ENCODE peak calls at places on chromosomes 13 and 19, in seven cellular contexts. One of them, this sample, is unnamed.

GRCh38 chr13:57437587-57437986 is 194.0 kb upstream of the PCDH17 start:
- DNase-seq in A549: no peak
- DNase-seq in body of pancreas: no peak
- DNase-seq in CD8-positive, alpha-beta T cell: no peak
- DNase-seq in adipocyte: no peak
- DNase-seq in dorsolateral prefrontal cortex: no peak
- DNase-seq in tibial nerve: no peak
- DNase-seq in this sample: no peak

GRCh38 chr13:101552797-101553196 is 100.3 kb downstream of the ITGBL1 start:
- DNase-seq in A549: no peak
- DNase-seq in body of pancreas: no peak
- DNase-seq in CD8-positive, alpha-beta T cell: no peak
- DNase-seq in adipocyte: peak
- DNase-seq in dorsolateral prefrontal cortex: no peak
- DNase-seq in tibial nerve: no peak
- DNase-seq in this sample: no peak

GRCh38 chr13:113848020-113848419 is 15.9 kb downstream of the GAS6 start:
- DNase-seq in A549: no peak
- DNase-seq in body of pancreas: no peak
- DNase-seq in CD8-positive, alpha-beta T cell: no peak
- DNase-seq in adipocyte: no peak
- DNase-seq in dorsolateral prefrontal cortex: no peak
- DNase-seq in tibial nerve: no peak
- DNase-seq in this sample: no peak

GRCh38 chr13:51000576-51001260 is 91.1 kb downstream of the RNASEH2B start:
- DNase-seq in A549: no peak
- DNase-seq in body of pancreas: peak
- DNase-seq in CD8-positive, alpha-beta T cell: no peak
- DNase-seq in adipocyte: peak
- DNase-seq in dorsolateral prefrontal cortex: no peak
- DNase-seq in tibial nerve: peak
- DNase-seq in this sample: no peak

GRCh38 chr19:45768644-45769053 is 403 bp downstream of the SIX5 start:
- DNase-seq in A549: peak
- DNase-seq in body of pancreas: peak
- DNase-seq in CD8-positive, alpha-beta T cell: peak
- DNase-seq in adipocyte: peak
- DNase-seq in dorsolateral prefrontal cortex: no peak
- DNase-seq in tibial nerve: no peak
- DNase-seq in this sample: no peak

GRCh38 chr19:30672926-30673325 is 300.7 kb downstream of the ZNF536 start:
- DNase-seq in A549: no peak
- DNase-seq in body of pancreas: no peak
- DNase-seq in CD8-positive, alpha-beta T cell: no peak
- DNase-seq in adipocyte: no peak
- DNase-seq in dorsolateral prefrontal cortex: no peak
- DNase-seq in tibial nerve: no peak
- DNase-seq in this sample: no peak

GRCh38 chr19:20269461-20269860 is 102.4 kb downstream of the ZNF486 start:
- DNase-seq in A549: no peak
- DNase-seq in body of pancreas: no peak
- DNase-seq in CD8-positive, alpha-beta T cell: no peak
- DNase-seq in adipocyte: no peak
- DNase-seq in dorsolateral prefrontal cortex: no peak
- DNase-seq in tibial nerve: no peak
- DNase-seq in this sample: no peak

GRCh38 chr19:10093295-10094186 is 7.4 kb downstream of the SHFL start:
- DNase-seq in A549: no peak
- DNase-seq in body of pancreas: no peak
- DNase-seq in CD8-positive, alpha-beta T cell: no peak
- DNase-seq in adipocyte: no peak
- DNase-seq in dorsolateral prefrontal cortex: no peak
- DNase-seq in tibial nerve: no peak
- DNase-seq in this sample: no peak

GRCh38 chr13:41470187-41470586 is 12.8 kb downstream of the RGCC start:
- DNase-seq in A549: no peak
- DNase-seq in body of pancreas: no peak
- DNase-seq in CD8-positive, alpha-beta T cell: no peak
- DNase-seq in adipocyte: no peak
- DNase-seq in dorsolateral prefrontal cortex: no peak
- DNase-seq in tibial nerve: no peak
- DNase-seq in this sample: no peak

GRCh38 chr13:81677857-81678256 is 1336.9 kb upstream of the SPRY2 start:
- DNase-seq in A549: no peak
- DNase-seq in body of pancreas: no peak
- DNase-seq in CD8-positive, alpha-beta T cell: no peak
- DNase-seq in adipocyte: no peak
- DNase-seq in dorsolateral prefrontal cortex: no peak
- DNase-seq in tibial nerve: no peak
- DNase-seq in this sample: no peak

GRCh38 chr13:50990540-50991506 is 81.2 kb downstream of the RNASEH2B start:
- DNase-seq in A549: no peak
- DNase-seq in body of pancreas: peak
- DNase-seq in CD8-positive, alpha-beta T cell: no peak
- DNase-seq in adipocyte: peak
- DNase-seq in dorsolateral prefrontal cortex: peak
- DNase-seq in tibial nerve: peak
- DNase-seq in this sample: no peak

GRCh38 chr13:34465423-34465922 is 476.6 kb upstream of the NBEA start:
- DNase-seq in A549: no peak
- DNase-seq in body of pancreas: no peak
- DNase-seq in CD8-positive, alpha-beta T cell: no peak
- DNase-seq in adipocyte: no peak
- DNase-seq in dorsolateral prefrontal cortex: no peak
- DNase-seq in tibial nerve: no peak
- DNase-seq in this sample: no peak

GRCh38 chr19:16070366-16070990 is 5.8 kb upstream of the TPM4 start:
- DNase-seq in A549: peak
- DNase-seq in body of pancreas: peak
- DNase-seq in CD8-positive, alpha-beta T cell: peak
- DNase-seq in adipocyte: no peak
- DNase-seq in dorsolateral prefrontal cortex: peak
- DNase-seq in tibial nerve: no peak
- DNase-seq in this sample: no peak

GRCh38 chr13:44141213-44141724 is 232.4 kb upstream of the SERP2 start:
- DNase-seq in A549: no peak
- DNase-seq in body of pancreas: peak
- DNase-seq in CD8-positive, alpha-beta T cell: no peak
- DNase-seq in adipocyte: peak
- DNase-seq in dorsolateral prefrontal cortex: no peak
- DNase-seq in tibial nerve: no peak
- DNase-seq in this sample: no peak

GRCh38 chr13:35164324-35164932 is 222.4 kb downstream of the NBEA start:
- DNase-seq in A549: peak
- DNase-seq in body of pancreas: no peak
- DNase-seq in CD8-positive, alpha-beta T cell: no peak
- DNase-seq in adipocyte: peak
- DNase-seq in dorsolateral prefrontal cortex: no peak
- DNase-seq in tibial nerve: no peak
- DNase-seq in this sample: no peak

GRCh38 chr19:35247526-35248309 is 1.1 kb upstream of the LSR start:
- DNase-seq in A549: peak
- DNase-seq in body of pancreas: peak
- DNase-seq in CD8-positive, alpha-beta T cell: peak
- DNase-seq in adipocyte: no peak
- DNase-seq in dorsolateral prefrontal cortex: no peak
- DNase-seq in tibial nerve: no peak
- DNase-seq in this sample: no peak
- H3K4me3 ChIP-seq in A549: peak
- H3K4me3 ChIP-seq in body of pancreas: peak
- H3K4me3 ChIP-seq in CD8-positive, alpha-beta T cell: peak
- H3K4me3 ChIP-seq in adipocyte: no peak
- H3K4me3 ChIP-seq in dorsolateral prefrontal cortex: peak
- H3K4me3 ChIP-seq in tibial nerve: peak
- H3K4me3 ChIP-seq in this sample: no peak

GRCh38 chr19:4578552-4579248 is 19.2 kb upstream of the SEMA6B start:
- DNase-seq in A549: no peak
- DNase-seq in body of pancreas: no peak
- DNase-seq in CD8-positive, alpha-beta T cell: no peak
- DNase-seq in adipocyte: no peak
- DNase-seq in dorsolateral prefrontal cortex: no peak
- DNase-seq in tibial nerve: no peak
- DNase-seq in this sample: no peak

GRCh38 chr19:4580961-4581380 is 21.5 kb upstream of the SEMA6B start:
- DNase-seq in A549: no peak
- DNase-seq in body of pancreas: no peak
- DNase-seq in CD8-positive, alpha-beta T cell: no peak
- DNase-seq in adipocyte: no peak
- DNase-seq in dorsolateral prefrontal cortex: no peak
- DNase-seq in tibial nerve: no peak
- DNase-seq in this sample: no peak

GRCh38 chr19:4579389-4579788 is 19.9 kb upstream of the SEMA6B start:
- DNase-seq in A549: no peak
- DNase-seq in body of pancreas: no peak
- DNase-seq in CD8-positive, alpha-beta T cell: no peak
- DNase-seq in adipocyte: no peak
- DNase-seq in dorsolateral prefrontal cortex: no peak
- DNase-seq in tibial nerve: no peak
- DNase-seq in this sample: no peak

GRCh38 chr19:4581381-4582111 is 22.1 kb upstream of the SEMA6B start:
- DNase-seq in A549: no peak
- DNase-seq in body of pancreas: no peak
- DNase-seq in CD8-positive, alpha-beta T cell: no peak
- DNase-seq in adipocyte: peak
- DNase-seq in dorsolateral prefrontal cortex: peak
- DNase-seq in tibial nerve: no peak
- DNase-seq in this sample: no peak

DNA sequence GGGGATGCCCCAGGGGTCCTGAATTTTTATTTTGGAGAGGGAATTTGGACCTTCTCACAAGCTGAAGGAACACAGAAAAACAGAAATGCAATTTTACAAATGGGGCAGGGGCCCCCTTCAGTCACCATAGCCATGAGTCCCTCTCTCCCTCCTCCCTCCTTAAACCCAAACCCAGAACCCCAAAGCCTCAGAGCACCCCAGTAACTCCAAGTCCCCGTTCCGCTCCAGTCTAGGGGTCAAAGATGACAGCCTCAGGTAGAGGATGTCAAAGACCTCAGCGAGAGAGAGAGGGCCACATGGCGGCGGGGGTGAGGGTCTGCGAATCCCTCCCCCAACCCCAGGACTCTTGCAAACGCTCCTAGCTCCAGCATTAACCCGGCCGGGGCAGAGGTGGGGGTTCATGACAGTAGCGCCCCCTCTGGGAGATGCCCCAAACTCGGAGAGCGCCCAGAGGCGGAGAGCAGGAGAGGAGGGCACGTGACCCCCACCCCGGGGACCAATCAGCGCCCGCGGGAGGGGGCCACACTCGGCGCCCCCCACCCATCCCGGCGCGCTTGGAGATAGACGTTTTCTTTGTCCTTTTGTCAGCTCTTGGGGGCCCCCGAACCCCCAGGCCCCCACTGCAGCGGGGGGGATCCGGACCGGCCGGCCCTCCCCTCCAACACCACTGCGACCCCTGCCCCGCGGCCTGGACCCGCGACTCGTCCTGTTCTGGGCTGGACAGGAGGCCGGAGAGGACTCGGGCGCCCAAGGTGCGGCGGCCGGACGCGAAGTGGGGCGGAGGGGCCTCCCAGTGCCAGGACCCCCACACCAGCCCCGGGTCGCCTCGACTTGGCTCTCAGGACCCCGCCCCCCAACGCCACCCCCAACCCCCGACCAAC is 20.8 kb upstream of the SEMA6B start:
- DNase-seq in A549: no peak
- DNase-seq in body of pancreas: no peak
- DNase-seq in CD8-positive, alpha-beta T cell: no peak
- DNase-seq in adipocyte: no peak
- DNase-seq in dorsolateral prefrontal cortex: no peak
- DNase-seq in tibial nerve: no peak
- DNase-seq in this sample: no peak
- H3K4me3 ChIP-seq in A549: peak
- H3K4me3 ChIP-seq in body of pancreas: no peak
- H3K4me3 ChIP-seq in CD8-positive, alpha-beta T cell: no peak
- H3K4me3 ChIP-seq in adipocyte: no peak
- H3K4me3 ChIP-seq in dorsolateral prefrontal cortex: peak
- H3K4me3 ChIP-seq in tibial nerve: peak
- H3K4me3 ChIP-seq in this sample: peak

GRCh38 chr19:1361601-1362384 is 21.9 kb upstream of the NDUFS7 start:
- DNase-seq in A549: no peak
- DNase-seq in body of pancreas: no peak
- DNase-seq in CD8-positive, alpha-beta T cell: no peak
- DNase-seq in adipocyte: peak
- DNase-seq in dorsolateral prefrontal cortex: no peak
- DNase-seq in tibial nerve: no peak
- DNase-seq in this sample: no peak

GRCh38 chr19:1357695-1358094 is 26.0 kb upstream of the NDUFS7 start:
- DNase-seq in A549: no peak
- DNase-seq in body of pancreas: no peak
- DNase-seq in CD8-positive, alpha-beta T cell: no peak
- DNase-seq in adipocyte: no peak
- DNase-seq in dorsolateral prefrontal cortex: no peak
- DNase-seq in tibial nerve: no peak
- DNase-seq in this sample: no peak

GRCh38 chr19:1362385-1363257 is 21.1 kb upstream of the NDUFS7 start:
- DNase-seq in A549: no peak
- DNase-seq in body of pancreas: no peak
- DNase-seq in CD8-positive, alpha-beta T cell: no peak
- DNase-seq in adipocyte: no peak
- DNase-seq in dorsolateral prefrontal cortex: no peak
- DNase-seq in tibial nerve: no peak
- DNase-seq in this sample: no peak

GRCh38 chr19:1360818-1361461 is 22.8 kb upstream of the NDUFS7 start:
- DNase-seq in A549: no peak
- DNase-seq in body of pancreas: peak
- DNase-seq in CD8-positive, alpha-beta T cell: no peak
- DNase-seq in adipocyte: peak
- DNase-seq in dorsolateral prefrontal cortex: peak
- DNase-seq in tibial nerve: peak
- DNase-seq in this sample: peak

DNA sequence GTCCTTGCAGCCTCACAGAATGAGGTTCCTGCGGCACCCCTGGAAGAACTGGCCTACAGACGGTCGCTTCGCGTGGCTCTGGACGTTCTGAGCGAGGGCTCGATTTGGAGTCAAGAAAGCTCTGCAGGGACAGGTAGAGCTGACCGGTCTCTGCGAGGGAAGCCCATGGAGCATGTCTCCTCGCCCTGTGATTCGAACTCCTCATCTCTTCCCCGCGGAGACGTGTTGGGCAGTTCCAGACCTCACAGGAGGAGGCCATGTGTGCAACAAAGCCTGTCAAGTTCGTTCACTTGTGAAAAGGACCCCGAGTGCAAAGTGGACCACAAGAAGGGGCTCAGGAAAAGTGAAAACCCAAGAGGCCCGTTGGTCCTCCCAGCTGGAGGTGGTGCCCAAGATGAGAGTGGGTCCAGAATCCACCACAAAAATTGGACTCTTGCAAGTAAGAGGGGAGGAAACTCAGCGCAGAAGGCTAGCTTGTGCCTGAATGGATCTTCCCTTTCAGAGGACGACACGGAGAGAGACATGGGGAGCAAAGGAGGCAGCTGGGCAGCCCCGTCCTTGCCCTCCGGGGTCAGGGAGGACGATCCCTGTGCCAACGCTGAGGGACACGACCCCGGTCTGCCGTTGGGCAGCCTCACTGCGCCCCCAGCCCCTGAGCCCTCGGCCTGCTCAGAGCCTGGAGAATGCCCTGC is 23.4 kb upstream of the NDUFS7 start:
- DNase-seq in A549: no peak
- DNase-seq in body of pancreas: no peak
- DNase-seq in CD8-positive, alpha-beta T cell: no peak
- DNase-seq in adipocyte: no peak
- DNase-seq in dorsolateral prefrontal cortex: no peak
- DNase-seq in tibial nerve: no peak
- DNase-seq in this sample: no peak
- H3K4me3 ChIP-seq in A549: no peak
- H3K4me3 ChIP-seq in body of pancreas: no peak
- H3K4me3 ChIP-seq in CD8-positive, alpha-beta T cell: no peak
- H3K4me3 ChIP-seq in adipocyte: peak
- H3K4me3 ChIP-seq in dorsolateral prefrontal cortex: peak
- H3K4me3 ChIP-seq in tibial nerve: no peak
- H3K4me3 ChIP-seq in this sample: peak

GRCh38 chr19:50836543-50837195 is 3.3 kb upstream of the KLK15 start:
- DNase-seq in A549: no peak
- DNase-seq in body of pancreas: no peak
- DNase-seq in CD8-positive, alpha-beta T cell: no peak
- DNase-seq in adipocyte: no peak
- DNase-seq in dorsolateral prefrontal cortex: no peak
- DNase-seq in tibial nerve: no peak
- DNase-seq in this sample: no peak
- H3K4me3 ChIP-seq in A549: peak
- H3K4me3 ChIP-seq in body of pancreas: no peak
- H3K4me3 ChIP-seq in CD8-positive, alpha-beta T cell: no peak
- H3K4me3 ChIP-seq in adipocyte: no peak
- H3K4me3 ChIP-seq in dorsolateral prefrontal cortex: peak
- H3K4me3 ChIP-seq in tibial nerve: no peak
- H3K4me3 ChIP-seq in this sample: no peak

This sample was measured in AG04449.